ENCODE peak calls at places on chromosomes 1 and 21, in six cellular contexts. N is NCI-H1105 treated with DMSO at 0.1 percent for 48 hours; J is CD8-positive, alpha-beta T cell; E is stimulated activated CD4-positive, alpha-beta T cell treated with anti-CD3 and anti-CD28 coated beads, TNF-alpha, amount 100 ng/mL, for 4 hours; S is activated CD8-positive, alpha-beta memory T cell treated with anti-CD3 and anti-CD28 coated beads, Interleukin-2, amount 10 ng/mL, durations not matched to agents 7 days and 5 days; O is activated T-cell treated with anti-CD3 and anti-CD28 coated beads, Interleukin-2, amount 50 U/mL, for 72 hours. X is an unnamed sample.

GRCh38 chr1:117181630-117182041 is 29.1 kb downstream of the VTCN1 start:
- DNase-seq in N (no peak), J (no peak), E (no peak), S (no peak), O (no peak), X (no peak)

GRCh38 chr21:17495680-17496079 is 17.2 kb upstream of the CXADR start:
- DNase-seq in N (no peak), J (no peak), E (no peak), S (no peak), O (no peak), X (no peak)

GRCh38 chr21:42668620-42669019 is 15.2 kb downstream of the PDE9A start:
- DNase-seq in N (no peak), J (no peak), E (no peak), S (no peak), O (no peak), X (no peak)

GRCh38 chr1:226209307-226210059 is 14.0 kb upstream of the MIXL1 start:
- DNase-seq in N (no peak), J (no peak), E (no peak), S (no peak), O (no peak), X (no peak)

GRCh38 chr1:153417136-153417888 is 992 bp downstream of the S100A7A start:
- DNase-seq in N (no peak), J (no peak), E (no peak), S (no peak), O (no peak), X (no peak)

GRCh38 chr21:19874521-19874920 is 1123.7 kb upstream of the NCAM2 start:
- DNase-seq in N (no peak), J (no peak), E (no peak), S (no peak), O (no peak), X (no peak)

GRCh38 chr1:109391161-109391556 is 6.6 kb downstream of the SORT1 start:
- DNase-seq in N (no peak), J (no peak), E (no peak), S (no peak), O (no peak), X (no peak)

GRCh38 chr1:220092694-220093093 is 1.2 kb upstream of the IARS2 start:
- DNase-seq in N (no peak), J (no peak), E (no peak), S (no peak), O (no peak), X (no peak)

GRCh38 chr1:208652300-208653160 is 408.3 kb upstream of the PLXNA2 start:
- DNase-seq in N (peak; percentile 90), J (no peak), E (no peak), S (peak; percentile 43), O (peak; percentile 7), X (no peak)

GRCh38 chr1:33081554-33082305 is 777 bp downstream of the AZIN2 start:
- DNase-seq in N (no peak), J (no peak), E (no peak), S (no peak), O (no peak), X (no peak)

GRCh38 chr1:11481019-11481418 is 2.1 kb downstream of the DISP3 start:
- DNase-seq in N (no peak), J (no peak), E (no peak), S (no peak), O (no peak), X (no peak)